ENCODE peak calls at places on chromosomes 12 and 14, in four cellular contexts. One of them, this sample, is unnamed. For H3K4me1, the result is how much of the 10 kb centered on the place peaks cover.

GRCh38 chr14:45610303-45610702 is 357.3 kb upstream of the MIS18BP1 start:
- DNase-seq in fibroblast of lung: peak
- DNase-seq in IMR-90: no peak
- DNase-seq in heart left ventricle: no peak
- DNase-seq in this sample: no peak

GRCh38 chr12:6632026-6632978 is 3.5 kb downstream of the LPAR5 start:
- DNase-seq in heart left ventricle: peak
- DNase-seq in fibroblast of lung: no peak
- DNase-seq in IMR-90: no peak
- DNase-seq in this sample: no peak

GRCh38 chr12:51632598-51632997 is 41.6 kb downstream of the SCN8A start:
- DNase-seq in heart left ventricle: no peak
- DNase-seq in IMR-90: no peak
- DNase-seq in fibroblast of lung: no peak
- DNase-seq in this sample: no peak

GRCh38 chr14:52547027-52547426 is 5.3 kb downstream of the TXNDC16 start:
- DNase-seq in fibroblast of lung: no peak
- DNase-seq in heart left ventricle: no peak
- DNase-seq in IMR-90: no peak
- DNase-seq in this sample: no peak

GRCh38 chr14:57492859-57493258 is 798 bp downstream of the CCDC198 start:
- DNase-seq in IMR-90: peak
- DNase-seq in fibroblast of lung: peak
- DNase-seq in heart left ventricle: no peak
- DNase-seq in this sample: no peak

GRCh38 chr14:68210729-68211299 is 391.2 kb downstream of the RAD51B start:
- DNase-seq in fibroblast of lung: peak
- DNase-seq in IMR-90: peak
- DNase-seq in heart left ventricle: peak
- DNase-seq in this sample: no peak

GRCh38 chr12:47419500-47419899 is 286.3 kb downstream of the RPAP3 start:
- DNase-seq in IMR-90: peak
- DNase-seq in heart left ventricle: no peak
- DNase-seq in fibroblast of lung: peak
- DNase-seq in this sample: no peak

GRCh38 chr12:95648990-95649791 is 97.9 kb upstream of the USP44 start:
- DNase-seq in heart left ventricle: no peak
- DNase-seq in fibroblast of lung: peak
- DNase-seq in IMR-90: peak
- DNase-seq in this sample: no peak

GRCh38 chr14:94717808-94718207 is 52.1 kb downstream of the GSC start:
- DNase-seq in fibroblast of lung: no peak
- DNase-seq in IMR-90: no peak
- DNase-seq in heart left ventricle: no peak
- DNase-seq in this sample: no peak

GRCh38 chr12:122062832-122063690 is 15.5 kb upstream of the MLXIP start:
- DNase-seq in IMR-90: peak
- DNase-seq in heart left ventricle: peak
- DNase-seq in fibroblast of lung: peak
- DNase-seq in this sample: no peak

GRCh38 chr14:97878727-97879126 is 1081.5 kb downstream of the VRK1 start:
- DNase-seq in fibroblast of lung: peak
- DNase-seq in IMR-90: no peak
- DNase-seq in heart left ventricle: peak
- DNase-seq in this sample: no peak

GRCh38 chr12:8658361-8658760 is 4.3 kb downstream of the MFAP5 start:
- DNase-seq in IMR-90: peak
- DNase-seq in fibroblast of lung: peak
- DNase-seq in heart left ventricle: no peak
- DNase-seq in this sample: no peak

GRCh38 chr12:115004469-115005146 is 320.6 kb upstream of the TBX3 start:
- DNase-seq in fibroblast of lung: no peak
- DNase-seq in heart left ventricle: no peak
- DNase-seq in IMR-90: no peak
- DNase-seq in this sample: no peak

GRCh38 chr14:99870617-99871016 is 77.4 kb downstream of the EML1 start:
- DNase-seq in IMR-90: no peak
- DNase-seq in heart left ventricle: no peak
- DNase-seq in fibroblast of lung: no peak
- DNase-seq in this sample: no peak

GRCh38 chr12:90899456-90900182 is 55.4 kb downstream of the CCER1 start:
- DNase-seq in fibroblast of lung: peak
- DNase-seq in IMR-90: peak
- DNase-seq in heart left ventricle: no peak
- DNase-seq in this sample: no peak

GRCh38 chr14:105315211-105315721 is 718 bp downstream of the PACS2 start:
- DNase-seq in IMR-90: no peak
- DNase-seq in fibroblast of lung: peak
- DNase-seq in heart left ventricle: no peak
- DNase-seq in this sample: peak

GRCh38 chr12:83016226-83016835 is 329.6 kb downstream of the TMTC2 start:
- DNase-seq in heart left ventricle: peak
- DNase-seq in fibroblast of lung: peak
- DNase-seq in IMR-90: peak
- DNase-seq in this sample: no peak

GRCh38 chr12:116919706-116920485 is 9.1 kb downstream of the FBXW8 start:
- DNase-seq in IMR-90: no peak
- DNase-seq in heart left ventricle: no peak
- DNase-seq in fibroblast of lung: no peak
- DNase-seq in this sample: no peak

GRCh38 chr12:55717397-55718007 is 1.7 kb downstream of the BLOC1S1 start:
- DNase-seq in IMR-90: peak
- DNase-seq in heart left ventricle: no peak
- DNase-seq in fibroblast of lung: peak
- DNase-seq in this sample: no peak

GRCh38 chr14:89332031-89332430 is 85.0 kb downstream of the FOXN3 start:
- DNase-seq in heart left ventricle: no peak
- DNase-seq in fibroblast of lung: peak
- DNase-seq in IMR-90: peak
- DNase-seq in this sample: no peak

GRCh38 chr12:111993290-111994150 is 19.4 kb downstream of the TMEM116 start:
- DNase-seq in heart left ventricle: no peak
- DNase-seq in IMR-90: no peak
- DNase-seq in fibroblast of lung: no peak
- DNase-seq in this sample: no peak

GRCh38 chr14:35196571-35196970 is 74.2 kb downstream of the PRORP start:
- DNase-seq in IMR-90: no peak
- DNase-seq in fibroblast of lung: no peak
- DNase-seq in heart left ventricle: no peak
- DNase-seq in this sample: no peak

GRCh38 chr12:90484130-90484529 is 470.8 kb downstream of the CCER1 start:
- DNase-seq in IMR-90: no peak
- DNase-seq in fibroblast of lung: no peak
- DNase-seq in heart left ventricle: no peak
- DNase-seq in this sample: no peak

GRCh38 chr12:8996682-8997405 is 7.5 kb downstream of the KLRG1 start:
- DNase-seq in IMR-90: peak
- DNase-seq in heart left ventricle: no peak
- DNase-seq in fibroblast of lung: peak
- DNase-seq in this sample: no peak

GRCh38 chr14:105357626-105358025 is 40.7 kb upstream of the TEX22 start:
- DNase-seq in heart left ventricle: no peak
- DNase-seq in IMR-90: no peak
- DNase-seq in fibroblast of lung: no peak
- DNase-seq in this sample: no peak

GRCh38 chr12:26940820-26941219 is 2.5 kb downstream of the FGFR1OP2 start:
- DNase-seq in fibroblast of lung: peak
- DNase-seq in IMR-90: peak
- DNase-seq in heart left ventricle: no peak
- DNase-seq in this sample: no peak

GRCh38 chr12:94041833-94042232 is 106.5 kb upstream of the PLXNC1 start:
- DNase-seq in heart left ventricle: no peak
- DNase-seq in fibroblast of lung: no peak
- DNase-seq in IMR-90: no peak
- DNase-seq in this sample: no peak

GRCh38 chr14:83714141-83714540 is 1815.8 kb upstream of the FLRT2 start:
- DNase-seq in IMR-90: no peak
- DNase-seq in fibroblast of lung: no peak
- DNase-seq in heart left ventricle: no peak
- DNase-seq in this sample: no peak

GRCh38 chr14:24237463-24237955 is 4.8 kb downstream of the GMPR2 start:
- DNase-seq in IMR-90: no peak
- DNase-seq in heart left ventricle: no peak
- DNase-seq in fibroblast of lung: no peak
- DNase-seq in this sample: no peak
- H3K4me1 ChIP-seq in IMR-90: under half
- H3K4me1 ChIP-seq in heart left ventricle: under half
- H3K4me1 ChIP-seq in fibroblast of lung: under half
- H3K4me1 ChIP-seq in this sample: under half

DNA sequence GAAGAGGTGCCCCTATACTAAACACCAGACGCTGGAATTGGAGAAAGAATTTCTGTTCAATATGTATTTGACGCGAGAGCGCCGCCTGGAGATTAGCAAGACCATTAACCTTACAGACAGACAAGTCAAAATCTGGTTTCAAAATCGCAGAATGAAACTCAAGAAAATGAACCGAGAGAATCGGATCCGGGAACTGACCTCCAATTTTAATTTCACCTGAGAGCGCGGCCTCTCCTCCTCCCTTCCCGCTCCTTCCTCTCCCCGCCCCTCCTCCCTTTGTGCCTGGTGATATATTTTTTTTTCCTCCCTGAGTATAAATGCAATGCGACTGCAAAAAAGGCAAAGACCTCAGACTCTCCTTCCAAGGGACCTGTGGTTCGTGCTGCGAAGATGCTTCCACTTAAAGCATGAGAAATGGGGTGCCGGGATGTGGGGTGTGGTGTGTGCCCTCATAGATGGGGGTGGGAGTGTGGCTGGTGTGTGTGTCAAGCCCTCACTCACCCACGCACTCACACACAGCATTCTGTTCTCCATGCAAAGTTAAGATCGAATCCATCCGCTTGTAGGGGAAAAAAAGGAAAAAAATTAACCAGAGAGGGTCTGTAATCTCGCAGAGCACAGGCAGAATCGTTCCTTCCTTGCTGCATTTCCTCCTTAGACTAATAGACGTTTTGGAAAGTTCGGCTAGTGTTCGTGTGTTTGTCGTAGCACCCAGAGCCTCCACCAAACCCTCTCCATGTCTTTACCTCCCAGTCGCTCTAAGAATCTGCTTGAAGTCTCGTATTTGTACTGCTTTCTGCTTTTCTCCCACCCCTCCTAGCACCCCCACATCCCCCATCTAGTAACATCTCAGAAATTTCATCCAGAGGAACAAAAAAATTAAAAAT is 4.5 kb downstream of the HOXC10 start:
- DNase-seq in heart left ventricle: no peak
- DNase-seq in IMR-90: peak
- DNase-seq in fibroblast of lung: no peak
- DNase-seq in this sample: no peak
- TF ChIP-seq CTCF in heart left ventricle: peak
- TF ChIP-seq CTCF in IMR-90: peak
- TF ChIP-seq CTCF in fibroblast of lung: peak
- TF ChIP-seq CTCF in this sample: peak

GRCh38 chr14:37652042-37652441 is 56.6 kb downstream of the TTC6 start:
- DNase-seq in fibroblast of lung: no peak
- DNase-seq in heart left ventricle: no peak
- DNase-seq in IMR-90: no peak
- DNase-seq in this sample: no peak
- H3K4me1 ChIP-seq in fibroblast of lung: under half
- H3K4me1 ChIP-seq in heart left ventricle: under half
- H3K4me1 ChIP-seq in IMR-90: under half
- H3K4me1 ChIP-seq in this sample: under half

GRCh38 chr14:82009076-82009475 is 475.4 kb upstream of the SEL1L start:
- DNase-seq in heart left ventricle: no peak
- DNase-seq in fibroblast of lung: no peak
- DNase-seq in IMR-90: no peak
- DNase-seq in this sample: no peak
- TF ChIP-seq CTCF in heart left ventricle: no peak
- TF ChIP-seq CTCF in fibroblast of lung: no peak
- TF ChIP-seq CTCF in IMR-90: no peak
- TF ChIP-seq CTCF in this sample: peak

GRCh38 chr12:89448526-89448925 is 76.1 kb downstream of the GALNT4 start:
- DNase-seq in fibroblast of lung: no peak
- DNase-seq in heart left ventricle: no peak
- DNase-seq in IMR-90: no peak
- DNase-seq in this sample: no peak
- H3K4me1 ChIP-seq in fibroblast of lung: under half
- H3K4me1 ChIP-seq in heart left ventricle: under half
- H3K4me1 ChIP-seq in IMR-90: under half
- H3K4me1 ChIP-seq in this sample: under half

GRCh38 chr12:56947633-56948535 is 9.5 kb downstream of the RDH16 start:
- DNase-seq in fibroblast of lung: peak
- DNase-seq in IMR-90: no peak
- DNase-seq in heart left ventricle: no peak
- DNase-seq in this sample: no peak
- TF ChIP-seq CTCF in fibroblast of lung: no peak
- TF ChIP-seq CTCF in IMR-90: no peak
- TF ChIP-seq CTCF in heart left ventricle: peak
- TF ChIP-seq CTCF in this sample: peak

GRCh38 chr12:120540445-120540844 is 6.3 kb downstream of the RNF10 start:
- DNase-seq in IMR-90: peak
- DNase-seq in heart left ventricle: no peak
- DNase-seq in fibroblast of lung: peak
- DNase-seq in this sample: no peak
- H3K4me1 ChIP-seq in IMR-90: under half
- H3K4me1 ChIP-seq in heart left ventricle: under half
- H3K4me1 ChIP-seq in fibroblast of lung: under half
- H3K4me1 ChIP-seq in this sample: half or more